ENCODE peak calls at places on chromosomes 13 and 19, in six cellular contexts. M is SK-N-SH, I is OCI-LY7, K is PC-9, F is PC-3, A is HCT116. Y is an unnamed sample.

GRCh38 chr13:67408823-67409222 is 178.7 kb upstream of the PCDH9 start:
- DNase-seq in A (no peak), F (no peak), M (no peak), K (no peak), I (no peak), Y (no peak)

GRCh38 chr19:12847159-12848139 is 9.1 kb downstream of the MAST1 start:
- DNase-seq in F (peak; percentile 94), K (peak; percentile 76), I (peak; percentile 68), A (no peak), M (peak; percentile 95), Y (peak; percentile 87)

GRCh38 chr13:37417042-37417441 is 181.5 kb downstream of the POSTN start:
- DNase-seq in F (no peak), A (no peak), K (no peak), M (no peak), I (no peak), Y (no peak)

GRCh38 chr19:10828981-10829821 is 6.8 kb downstream of the TMED1 start:
- DNase-seq in K (no peak), F (peak; percentile 35), I (peak; percentile 43), A (no peak), M (peak; percentile 36), Y (peak; percentile 23)

GRCh38 chr13:43363156-43363918 is 340.0 kb downstream of the DNAJC15 start:
- DNase-seq in M (no peak), F (no peak), A (no peak), I (no peak), K (no peak), Y (peak; percentile 70)

GRCh38 chr13:21898990-21899389 is 228.1 kb downstream of the FGF9 start:
- DNase-seq in A (no peak), K (no peak), M (no peak), F (no peak), I (no peak), Y (no peak)

GRCh38 chr19:35671818-35672217 is 5.5 kb downstream of the UPK1A start:
- DNase-seq in I (no peak), F (no peak), A (no peak), M (no peak), K (peak; percentile 78), Y (no peak)

GRCh38 chr19:35718345-35719041 is 690 bp downstream of the KMT2B start:
- DNase-seq in K (no peak), F (peak; percentile 9), M (peak; percentile 69), I (peak; percentile 59), A (no peak), Y (peak; percentile 62)

GRCh38 chr19:16608290-16608704 is 19.7 kb downstream of the MED26 start:
- DNase-seq in K (no peak), M (no peak), I (no peak), F (peak; percentile 61), A (no peak), Y (peak; percentile 94)

GRCh38 chr19:34336781-34337271 is 28.2 kb upstream of the GPI start:
- DNase-seq in K (no peak), A (peak; percentile 8), F (peak; percentile 32), I (peak; percentile 75), M (peak; percentile 52), Y (peak; percentile 70)

GRCh38 chr13:38045278-38046048 is 175.9 kb upstream of the TRPC4 start:
- DNase-seq in K (no peak), F (peak; percentile 51), M (peak; percentile 10), A (no peak), I (peak; percentile 61), Y (peak; percentile 45)

GRCh38 chr19:18908917-18909619 is 10.1 kb downstream of the COPE start:
- DNase-seq in F (no peak), K (no peak), A (no peak), M (no peak), I (no peak), Y (no peak)

GRCh38 chr13:32731576-32731975 is 145.3 kb downstream of the PDS5B start:
- DNase-seq in F (peak; percentile 58), A (no peak), M (no peak), K (no peak), I (no peak), Y (peak; percentile 77)

GRCh38 chr19:55369651-55370304 is 485 bp downstream of the IL11 start:
- DNase-seq in K (no peak), M (peak; percentile 96), A (no peak), I (no peak), F (peak; percentile 72), Y (peak; percentile 95)

GRCh38 chr19:49338691-49339363 is 3.6 kb downstream of the CD37 start:
- DNase-seq in A (no peak), F (peak; percentile 94), I (peak; percentile 94), K (no peak), M (peak; percentile 68), Y (peak; percentile 55)

GRCh38 chr13:90500569-90500968 is 846.9 kb upstream of the MIR17HG start:
- DNase-seq in A (no peak), F (no peak), K (no peak), M (no peak), I (no peak), Y (no peak)

GRCh38 chr19:10230904-10231623 is at the start of gene S1PR2:
- DNase-seq in M (peak; percentile 97), I (peak; percentile 89), F (peak; percentile 59), A (peak; percentile 49), K (peak; percentile 50), Y (peak; percentile 91)

DNA sequence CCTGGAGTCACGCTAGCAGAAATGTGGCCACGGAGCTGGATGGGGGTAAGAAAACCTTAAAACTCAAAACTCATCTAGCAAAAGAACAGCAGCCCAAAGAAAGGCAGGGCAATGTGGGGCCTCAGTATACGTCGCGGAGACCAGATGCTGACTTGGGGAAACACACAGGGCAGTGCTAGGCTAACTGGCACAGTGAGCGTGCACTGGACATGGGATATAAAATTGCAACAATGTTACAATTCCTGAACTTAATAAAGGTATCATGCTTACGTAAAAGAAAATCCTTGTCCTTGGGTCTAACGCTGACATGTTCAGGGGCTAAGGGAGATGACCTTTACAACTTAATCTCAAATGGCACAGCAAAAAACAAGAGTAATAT is 40.5 kb downstream of the COL4A1 start:
- DNase-seq in I (no peak), K (no peak), M (no peak), F (no peak), A (no peak), Y (no peak)
- H3K9me3 ChIP-seq in I (no peaks in the 10 kb centered on the region), K (no peaks in the 10 kb centered on the region), M (no peaks in the 10 kb centered on the region), F (no peaks in the 10 kb centered on the region), A (no peaks in the 10 kb centered on the region), Y (no peaks in the 10 kb centered on the region)

GRCh38 chr13:35879111-35879510 is 252.1 kb downstream of the DCLK1 start:
- DNase-seq in I (no peak), K (no peak), M (no peak), A (no peak), F (no peak), Y (no peak)
- H3K9me2 ChIP-seq in I (no peaks in the 10 kb centered on the region), K (no peaks in the 10 kb centered on the region), M (no peaks in the 10 kb centered on the region), A (no peaks in the 10 kb centered on the region), F (no peaks in the 10 kb centered on the region), Y (no peaks in the 10 kb centered on the region)

GRCh38 chr19:24099829-24100228 is 12.8 kb downstream of the ZNF254 start:
- DNase-seq in M (no peak), F (no peak), I (no peak), A (no peak), K (no peak), Y (no peak)
- H3K9me3 ChIP-seq in M (peaks cover 4% of the 10 kb centered on the region), F (peaks cover 18% of the 10 kb centered on the region), I (peaks cover 22% of the 10 kb centered on the region), A (peaks cover 15% of the 10 kb centered on the region), K (peaks cover 16% of the 10 kb centered on the region), Y (no peaks in the 10 kb centered on the region)

DNA sequence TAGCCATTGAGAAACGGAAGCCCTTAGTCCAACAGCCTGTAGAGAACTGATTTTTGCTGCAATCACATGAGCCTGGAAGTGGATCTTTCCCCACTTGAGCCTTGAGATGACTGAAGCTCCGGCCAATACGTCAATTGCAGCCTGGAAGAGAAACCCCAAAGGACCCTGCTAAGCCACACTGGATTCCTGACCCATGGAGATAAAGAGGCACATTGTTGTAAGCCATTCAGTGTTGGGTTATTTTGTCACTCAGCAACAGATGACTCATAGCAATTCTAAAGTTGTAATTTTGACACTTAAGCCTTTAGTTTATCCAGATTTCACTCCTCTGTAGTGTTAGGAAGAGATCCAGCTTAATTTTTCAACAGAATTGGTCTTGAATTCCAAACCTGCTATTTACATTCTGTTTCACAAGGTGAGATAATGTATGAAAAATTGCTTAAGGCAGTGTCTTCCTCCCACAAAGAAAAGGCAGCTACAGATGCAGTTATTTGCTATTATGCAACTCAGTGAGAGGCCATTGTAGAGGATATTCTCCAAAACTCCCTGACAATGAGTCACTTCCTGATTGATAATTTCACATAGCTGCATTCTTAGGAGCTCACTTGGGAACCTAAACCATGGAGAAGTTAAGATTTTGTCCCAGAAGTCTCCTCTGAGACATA is 59.4 kb upstream of the TSHZ3 start:
- DNase-seq in K (no peak), A (no peak), F (peak; percentile 36), M (no peak), I (no peak), Y (peak; percentile 90)
- H3K9me2 ChIP-seq in K (no peaks in the 10 kb centered on the region), A (no peaks in the 10 kb centered on the region), F (no peaks in the 10 kb centered on the region), M (no peaks in the 10 kb centered on the region), I (no peaks in the 10 kb centered on the region), Y (no peaks in the 10 kb centered on the region)

DNA sequence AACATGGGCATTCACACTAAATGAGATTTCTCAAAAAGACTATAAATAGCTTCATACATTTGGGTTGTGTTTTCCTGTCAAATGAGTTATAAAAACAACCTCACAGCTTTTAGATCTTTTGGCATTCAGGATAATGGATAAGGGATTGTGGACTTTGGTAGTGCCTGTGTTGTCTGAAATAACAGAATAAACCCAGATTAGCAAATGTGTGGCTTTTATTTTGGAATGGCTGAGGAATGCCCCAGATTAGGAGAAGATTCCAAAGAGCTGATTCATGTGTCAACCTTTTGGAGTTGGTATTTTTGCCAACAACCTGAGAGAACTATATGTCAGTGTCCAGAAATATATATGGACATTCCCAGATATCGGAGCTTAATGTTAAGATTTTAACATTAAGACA is 164.7 kb downstream of the MTUS2 start:
- DNase-seq in A (no peak), F (no peak), I (no peak), K (no peak), M (no peak), Y (no peak)
- H3K9me3 ChIP-seq in A (no peaks in the 10 kb centered on the region), F (no peaks in the 10 kb centered on the region), I (no peaks in the 10 kb centered on the region), K (no peaks in the 10 kb centered on the region), M (no peaks in the 10 kb centered on the region), Y (no peaks in the 10 kb centered on the region)

GRCh38 chr13:41670873-41671443 is 213.6 kb downstream of the RGCC start:
- DNase-seq in I (no peak), A (no peak), F (peak; percentile 79), K (no peak), M (no peak), Y (no peak)
- H3K9me2 ChIP-seq in I (no peaks in the 10 kb centered on the region), A (no peaks in the 10 kb centered on the region), F (no peaks in the 10 kb centered on the region), K (no peaks in the 10 kb centered on the region), M (no peaks in the 10 kb centered on the region), Y (no peaks in the 10 kb centered on the region)

GRCh38 chr19:58021541-58022282 is 12.1 kb upstream of the ZSCAN1 start:
- DNase-seq in M (peak; percentile 81), A (no peak), F (no peak), I (no peak), K (peak; percentile 41), Y (peak; percentile 73)
- H3K9me3 ChIP-seq in M (no peaks in the 10 kb centered on the region), A (peaks cover 10% of the 10 kb centered on the region), F (peaks cover 63% of the 10 kb centered on the region), I (no peaks in the 10 kb centered on the region), K (peaks cover 19% of the 10 kb centered on the region), Y (no peaks in the 10 kb centered on the region)

GRCh38 chr13:41516760-41517159 is 59.4 kb downstream of the RGCC start:
- DNase-seq in F (no peak), K (no peak), M (no peak), I (no peak), A (no peak), Y (no peak)

GRCh38 chr13:41516166-41516565 is 58.8 kb downstream of the RGCC start:
- DNase-seq in A (no peak), I (no peak), M (no peak), F (no peak), K (no peak), Y (no peak)

GRCh38 chr13:41515491-41516139 is 58.3 kb downstream of the RGCC start:
- DNase-seq in M (no peak), A (no peak), I (no peak), K (no peak), F (no peak), Y (no peak)

GRCh38 chr13:41513600-41513999 is 56.2 kb downstream of the RGCC start:
- DNase-seq in A (no peak), F (no peak), M (no peak), I (no peak), K (no peak), Y (no peak)

GRCh38 chr13:41514853-41515395 is 57.6 kb downstream of the RGCC start:
- DNase-seq in K (no peak), A (no peak), F (no peak), I (no peak), M (no peak), Y (no peak)
- H3K9me2 ChIP-seq in K (no peaks in the 10 kb centered on the region), A (no peaks in the 10 kb centered on the region), F (no peaks in the 10 kb centered on the region), I (no peaks in the 10 kb centered on the region), M (no peaks in the 10 kb centered on the region), Y (no peaks in the 10 kb centered on the region)

Y was measured in GM23248.